ENCODE peak calls at places on chromosomes 6 and 20, in five cellular contexts. F, B, V, N and L are unnamed samples.
A peak's percentile ranks its signal among the peaks of the same experiment; 100 is the strongest.

GRCh38 chr6:111171577-111172400 is 84.5 kb downstream of the SLC16A10 start:
- DNase-seq in F (no peak), B (peak; percentile 30), V (no peak), N (no peak), L (peak; percentile 31)

GRCh38 chr20:55415567-55416142 is 589.7 kb downstream of the CBLN4 start:
- DNase-seq in F (no peak), B (no peak), V (no peak), N (no peak), L (no peak)

GRCh38 chr20:56872620-56873458 is 243.7 kb downstream of the TFAP2C start:
- DNase-seq in F (no peak), B (no peak), V (no peak), N (no peak), L (no peak)

GRCh38 chr6:31567531-31568370 is 4.3 kb upstream of the LTA start:
- DNase-seq in F (no peak), B (no peak), V (no peak), N (no peak), L (no peak)

GRCh38 chr6:81761197-81761596 is 8.7 kb upstream of the TENT5A start:
- DNase-seq in F (peak; percentile 55), B (no peak), V (no peak), N (peak; percentile 60), L (no peak)

GRCh38 chr20:46970937-46971630 is 76.4 kb downstream of the EYA2 start:
- DNase-seq in F (peak; percentile 81), B (no peak), V (peak; percentile 71), N (peak; percentile 91), L (peak; percentile 35)

GRCh38 chr6:155143610-155144106 is 120.2 kb upstream of the CLDN20 start:
- DNase-seq in F (no peak), B (no peak), V (no peak), N (no peak), L (no peak)

GRCh38 chr6:129615496-129615895 is 94.5 kb downstream of the ARHGAP18 start:
- DNase-seq in F (no peak), B (no peak), V (no peak), N (no peak), L (no peak)

GRCh38 chr20:63096681-63097335 is 90.0 kb upstream of the BHLHE23 start:
- DNase-seq in F (no peak), B (no peak), V (no peak), N (no peak), L (no peak)

GRCh38 chr6:4460595-4461475 is 315.4 kb upstream of the CDYL start:
- DNase-seq in F (peak; percentile 47), B (no peak), V (no peak), N (no peak), L (no peak)

GRCh38 chr6:45430590-45431202 is 53.0 kb upstream of the SUPT3H start:
- DNase-seq in F (no peak), B (no peak), V (no peak), N (no peak), L (no peak)

GRCh38 chr6:137237413-137238170 is 18.4 kb upstream of the IFNGR1 start:
- DNase-seq in F (peak; percentile 79), B (no peak), V (peak; percentile 17), N (peak; percentile 81), L (no peak)

GRCh38 chr6:130178692-130179091 is 44.1 kb downstream of the SAMD3 start:
- DNase-seq in F (peak; percentile 93), B (no peak), V (peak; percentile 67), N (peak; percentile 81), L (no peak)

GRCh38 chr20:3515379-3516175 is 44.8 kb downstream of the ATRN start:
- DNase-seq in F (peak; percentile 13), B (no peak), V (no peak), N (peak; percentile 15), L (no peak)

GRCh38 chr6:25136879-25137278 is 142.3 kb upstream of the CARMIL1 start:
- DNase-seq in F (no peak), B (no peak), V (no peak), N (no peak), L (no peak)

GRCh38 chr6:74409447-74409846 is 713.4 kb downstream of the CD109 start:
- DNase-seq in F (peak; percentile 86), B (peak; percentile 2), V (no peak), N (peak; percentile 73), L (peak; percentile 2)

GRCh38 chr6:41446907-41447545 is 99.2 kb upstream of the FOXP4 start:
- DNase-seq in F (no peak), B (no peak), V (no peak), N (no peak), L (no peak)

GRCh38 chr6:39054577-39055142 is 6.1 kb downstream of the GLP1R start:
- DNase-seq in F (no peak), B (no peak), V (no peak), N (no peak), L (no peak)

DNA sequence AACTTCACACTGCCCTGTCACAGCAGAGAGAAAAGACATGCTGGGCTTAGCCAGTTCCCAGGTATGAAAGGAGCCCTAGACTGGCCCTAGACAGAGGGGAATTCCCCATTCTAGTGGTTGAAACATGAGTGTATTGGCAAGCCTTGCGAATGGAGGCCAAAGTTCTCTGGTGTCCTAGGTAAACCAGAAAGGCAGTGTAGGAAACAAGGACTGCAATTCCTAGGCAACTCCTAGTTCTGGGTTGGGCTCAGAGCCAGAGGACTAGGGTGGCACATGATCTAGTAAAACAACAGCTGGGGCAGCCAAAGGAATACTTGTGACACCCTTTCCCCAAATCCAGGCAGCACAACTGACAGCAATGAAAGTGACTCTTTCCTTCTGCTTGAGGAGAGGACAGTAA is 265.0 kb upstream of the EPHA7 start:
- DNase-seq in F (no peak), B (no peak), V (peak; percentile 50), N (no peak), L (no peak)
- TF ChIP-seq CTCF in F (no peak), B (no peak), V (no peak), N (no peak), L (no peak)

GRCh38 chr6:165677091-165677490 is 14.1 kb upstream of the PDE10A start:
- DNase-seq in F (no peak), B (no peak), V (no peak), N (no peak), L (no peak)

GRCh38 chr6:165674155-165675029 is 11.4 kb upstream of the PDE10A start:
- DNase-seq in F (no peak), B (no peak), V (no peak), N (no peak), L (no peak)

GRCh38 chr6:165675120-165675519 is 12.1 kb upstream of the PDE10A start:
- DNase-seq in F (no peak), B (no peak), V (no peak), N (no peak), L (no peak)

GRCh38 chr6:165678429-165678828 is 15.4 kb upstream of the PDE10A start:
- DNase-seq in F (no peak), B (no peak), V (no peak), N (no peak), L (no peak)

DNA sequence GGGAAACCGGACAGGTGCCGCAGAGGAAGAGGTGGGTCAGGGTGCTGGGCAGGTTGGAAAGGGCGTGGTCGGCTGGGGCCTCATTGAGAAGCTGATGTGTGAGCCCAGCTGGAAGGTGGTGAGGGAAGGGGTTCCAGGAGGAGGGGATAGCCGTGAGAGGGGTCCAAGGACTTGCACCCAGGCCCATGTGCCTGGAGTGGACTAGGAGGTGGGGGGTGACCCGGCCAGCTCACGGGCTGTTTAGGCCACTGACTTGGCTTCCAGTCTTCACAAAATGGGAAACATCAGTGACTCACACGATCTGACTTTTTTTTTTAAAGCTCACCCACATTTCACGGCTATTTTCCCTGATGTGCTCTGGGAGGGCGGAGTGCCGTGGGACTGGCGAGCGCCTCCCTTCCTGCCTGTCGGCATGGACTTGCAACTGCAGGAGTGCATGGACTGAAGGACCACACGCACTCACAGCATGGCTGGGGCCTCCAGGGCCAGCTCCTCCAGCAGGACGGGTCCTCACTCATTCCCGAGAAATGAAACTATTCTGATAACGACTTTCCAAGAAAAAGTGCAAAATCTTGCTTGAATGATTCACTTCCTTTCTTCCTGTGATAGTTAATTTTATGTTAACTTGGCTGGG is 13.5 kb upstream of the PDE10A start:
- DNase-seq in F (peak; percentile 34), B (no peak), V (no peak), N (no peak), L (no peak)
- TF ChIP-seq CTCF in F (peak; percentile 3), B (no peak), V (no peak), N (no peak), L (no peak)

GRCh38 chr6:12381587-12381986 is 91.4 kb downstream of the EDN1 start:
- DNase-seq in F (peak; percentile 28), B (no peak), V (no peak), N (peak; percentile 37), L (no peak)

GRCh38 chr6:12386816-12387215 is 96.7 kb downstream of the EDN1 start:
- DNase-seq in F (peak; percentile 20), B (no peak), V (no peak), N (peak; percentile 28), L (no peak)

GRCh38 chr6:12385316-12385715 is 95.2 kb downstream of the EDN1 start:
- DNase-seq in F (no peak), B (no peak), V (no peak), N (no peak), L (no peak)

GRCh38 chr6:12383448-12383847 is 93.3 kb downstream of the EDN1 start:
- DNase-seq in F (no peak), B (peak; percentile 82), V (no peak), N (no peak), L (peak; percentile 46)

GRCh38 chr6:12384417-12384912 is 94.3 kb downstream of the EDN1 start:
- DNase-seq in F (no peak), B (no peak), V (no peak), N (no peak), L (no peak)
- TF ChIP-seq CTCF in F (no peak), B (no peak), V (no peak), N (no peak), L (no peak)

DNA sequence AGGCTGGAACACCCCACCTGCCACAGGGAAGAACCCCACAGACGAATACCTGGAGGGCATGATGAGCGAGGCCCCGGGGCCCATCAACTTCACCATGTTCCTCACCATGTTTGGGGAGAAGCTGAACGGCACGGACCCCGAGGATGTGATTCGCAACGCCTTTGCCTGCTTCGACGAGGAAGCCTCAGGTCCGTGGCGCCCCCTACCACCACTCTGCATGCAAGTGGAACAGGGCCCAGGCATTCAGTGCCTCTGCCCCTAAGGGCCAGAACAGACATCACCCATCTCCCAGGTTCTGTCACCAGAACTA is 6.6 kb downstream of the MYL9 start:
- DNase-seq in F (no peak), B (no peak), V (no peak), N (no peak), L (no peak)
- TF ChIP-seq CTCF in F (peak; percentile 45), B (no peak), V (no peak), N (peak; percentile 44), L (peak; percentile 14)

GRCh38 chr6:88629838-88630462 is 333.5 kb downstream of the RNGTT start:
- DNase-seq in F (peak; percentile 52), B (no peak), V (no peak), N (no peak), L (no peak)
- TF ChIP-seq CTCF in F (no peak), B (no peak), V (no peak), N (no peak), L (peak; percentile 49)

DNA sequence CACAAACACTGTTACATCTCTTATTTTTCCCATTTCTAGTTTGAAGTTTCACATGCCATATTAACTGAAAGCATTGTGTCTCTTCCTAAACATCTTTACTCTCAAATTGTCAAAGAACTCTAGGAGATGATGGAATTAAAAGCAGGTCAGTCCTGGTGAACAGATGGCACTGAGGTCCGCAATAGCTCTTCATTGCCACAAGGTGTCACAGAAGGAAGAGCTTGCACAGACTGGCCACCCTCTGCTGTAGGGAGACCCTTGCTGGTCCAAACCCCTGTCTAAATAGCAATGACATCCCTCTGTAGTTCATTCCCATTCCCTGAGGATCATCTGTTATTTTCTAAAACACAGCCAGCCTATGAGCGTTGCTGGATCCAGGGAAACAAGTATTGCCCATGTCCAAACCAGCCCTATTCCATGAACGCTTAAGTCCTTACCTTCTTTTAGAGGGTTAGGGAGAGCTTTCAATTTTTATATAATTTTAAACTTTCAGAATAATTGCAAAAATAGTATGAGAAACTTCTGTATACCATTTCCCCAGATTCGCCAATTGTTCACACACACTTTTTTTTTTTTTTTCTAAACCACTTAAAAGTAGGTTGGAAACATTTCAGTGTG is 10.1 kb upstream of the HDAC2 start:
- DNase-seq in F (peak; percentile 35), B (no peak), V (peak; percentile 20), N (no peak), L (peak; percentile 28)
- TF ChIP-seq CTCF in F (peak; percentile 69), B (peak; percentile 51), V (peak; percentile 69), N (peak; percentile 75), L (peak; percentile 53)